ENCODE peak calls at places on chromosomes 13 and 19, in six cellular contexts. One of them, this sample, is unnamed.

GRCh38 chr19:810077-810855 is 11.5 kb downstream of the PLPPR3 start:
- DNase-seq in fibroblast of mammary gland: no peak
- DNase-seq in uterus: no peak
- DNase-seq in pancreas: no peak
- DNase-seq in body of pancreas: no peak
- DNase-seq in upper lobe of left lung: peak
- DNase-seq in this sample: no peak

GRCh38 chr13:111158136-111158805 is 43.2 kb downstream of the ARHGEF7 start:
- DNase-seq in fibroblast of mammary gland: no peak
- DNase-seq in uterus: no peak
- DNase-seq in pancreas: no peak
- DNase-seq in body of pancreas: peak
- DNase-seq in upper lobe of left lung: no peak
- DNase-seq in this sample: no peak

GRCh38 chr13:26967119-26968038 is 204.2 kb downstream of the USP12 start:
- DNase-seq in fibroblast of mammary gland: peak
- DNase-seq in uterus: no peak
- DNase-seq in pancreas: no peak
- DNase-seq in body of pancreas: peak
- DNase-seq in upper lobe of left lung: peak
- DNase-seq in this sample: no peak

GRCh38 chr19:1699386-1699785 is 47.0 kb upstream of the TCF3 start:
- DNase-seq in fibroblast of mammary gland: no peak
- DNase-seq in uterus: no peak
- DNase-seq in pancreas: no peak
- DNase-seq in body of pancreas: no peak
- DNase-seq in upper lobe of left lung: peak
- DNase-seq in this sample: no peak

GRCh38 chr13:48976677-48977625 is 1.2 kb downstream of the FNDC3A start:
- DNase-seq in fibroblast of mammary gland: peak
- DNase-seq in uterus: no peak
- DNase-seq in pancreas: no peak
- DNase-seq in body of pancreas: peak
- DNase-seq in upper lobe of left lung: no peak
- DNase-seq in this sample: no peak

GRCh38 chr13:75760182-75760981 is 124.3 kb downstream of the LMO7 start:
- DNase-seq in fibroblast of mammary gland: peak
- DNase-seq in uterus: no peak
- DNase-seq in pancreas: peak
- DNase-seq in body of pancreas: peak
- DNase-seq in upper lobe of left lung: no peak
- DNase-seq in this sample: no peak

GRCh38 chr19:58387338-58388174 is 487 bp downstream of the RPS5 start:
- DNase-seq in fibroblast of mammary gland: peak
- DNase-seq in uterus: no peak
- DNase-seq in pancreas: no peak
- DNase-seq in body of pancreas: no peak
- DNase-seq in upper lobe of left lung: no peak
- DNase-seq in this sample: no peak

GRCh38 chr13:24218977-24219376 is 58.5 kb downstream of the SPATA13 start:
- DNase-seq in fibroblast of mammary gland: no peak
- DNase-seq in uterus: no peak
- DNase-seq in pancreas: no peak
- DNase-seq in body of pancreas: no peak
- DNase-seq in upper lobe of left lung: no peak
- DNase-seq in this sample: no peak

GRCh38 chr19:51473009-51473707 is 5.2 kb upstream of the CEACAM18 start:
- DNase-seq in fibroblast of mammary gland: peak
- DNase-seq in uterus: peak
- DNase-seq in pancreas: peak
- DNase-seq in body of pancreas: peak
- DNase-seq in upper lobe of left lung: no peak
- DNase-seq in this sample: no peak

GRCh38 chr13:75533866-75534265 is 3.8 kb downstream of the COMMD6 start:
- DNase-seq in fibroblast of mammary gland: no peak
- DNase-seq in uterus: no peak
- DNase-seq in pancreas: no peak
- DNase-seq in body of pancreas: no peak
- DNase-seq in upper lobe of left lung: no peak
- DNase-seq in this sample: no peak

GRCh38 chr13:76879211-76879875 is 6.9 kb downstream of the KCTD12 start:
- DNase-seq in fibroblast of mammary gland: peak
- DNase-seq in uterus: peak
- DNase-seq in pancreas: peak
- DNase-seq in body of pancreas: peak
- DNase-seq in upper lobe of left lung: no peak
- DNase-seq in this sample: no peak

GRCh38 chr13:99370476-99371272 is 63.5 kb upstream of the GPR183 start:
- DNase-seq in fibroblast of mammary gland: no peak
- DNase-seq in uterus: no peak
- DNase-seq in pancreas: no peak
- DNase-seq in body of pancreas: no peak
- DNase-seq in upper lobe of left lung: no peak
- DNase-seq in this sample: no peak

GRCh38 chr13:102261809-102262208 is 140.0 kb downstream of the FGF14 start:
- DNase-seq in fibroblast of mammary gland: no peak
- DNase-seq in uterus: no peak
- DNase-seq in pancreas: no peak
- DNase-seq in body of pancreas: no peak
- DNase-seq in upper lobe of left lung: no peak
- DNase-seq in this sample: no peak

GRCh38 chr19:19645233-19645870 is 1.9 kb upstream of the GMIP start:
- DNase-seq in fibroblast of mammary gland: no peak
- DNase-seq in uterus: no peak
- DNase-seq in pancreas: no peak
- DNase-seq in body of pancreas: no peak
- DNase-seq in upper lobe of left lung: peak
- DNase-seq in this sample: no peak

GRCh38 chr19:19447536-19448237 is 42.2 kb downstream of the GATAD2A start:
- DNase-seq in fibroblast of mammary gland: peak
- DNase-seq in uterus: no peak
- DNase-seq in pancreas: no peak
- DNase-seq in body of pancreas: no peak
- DNase-seq in upper lobe of left lung: peak
- DNase-seq in this sample: no peak

GRCh38 chr19:15644816-15645215 is 4.1 kb downstream of the CYP4F3 start:
- DNase-seq in fibroblast of mammary gland: no peak
- DNase-seq in uterus: no peak
- DNase-seq in pancreas: no peak
- DNase-seq in body of pancreas: no peak
- DNase-seq in upper lobe of left lung: no peak
- DNase-seq in this sample: no peak

GRCh38 chr13:68304287-68304893 is 1074.3 kb upstream of the PCDH9 start:
- DNase-seq in fibroblast of mammary gland: peak
- DNase-seq in uterus: no peak
- DNase-seq in pancreas: no peak
- DNase-seq in body of pancreas: no peak
- DNase-seq in upper lobe of left lung: no peak
- DNase-seq in this sample: no peak

GRCh38 chr19:32819415-32820400 is 49.9 kb downstream of the SLC7A9 start:
- DNase-seq in fibroblast of mammary gland: no peak
- DNase-seq in uterus: no peak
- DNase-seq in pancreas: no peak
- DNase-seq in body of pancreas: no peak
- DNase-seq in upper lobe of left lung: no peak
- DNase-seq in this sample: no peak

GRCh38 chr13:101545521-101545920 is 93.0 kb downstream of the ITGBL1 start:
- DNase-seq in fibroblast of mammary gland: no peak
- DNase-seq in uterus: no peak
- DNase-seq in pancreas: no peak
- DNase-seq in body of pancreas: no peak
- DNase-seq in upper lobe of left lung: no peak
- DNase-seq in this sample: no peak

GRCh38 chr19:14337510-14337909 is 43.7 kb upstream of the ADGRE5 start:
- DNase-seq in fibroblast of mammary gland: peak
- DNase-seq in uterus: no peak
- DNase-seq in pancreas: no peak
- DNase-seq in body of pancreas: no peak
- DNase-seq in upper lobe of left lung: no peak
- DNase-seq in this sample: no peak

GRCh38 chr13:67229438-67230242 is 496 bp downstream of the PCDH9 start:
- DNase-seq in fibroblast of mammary gland: no peak
- DNase-seq in uterus: no peak
- DNase-seq in pancreas: no peak
- DNase-seq in body of pancreas: no peak
- DNase-seq in upper lobe of left lung: no peak
- DNase-seq in this sample: no peak

GRCh38 chr13:51589793-51590192 is 5.5 kb downstream of the WDFY2 start:
- DNase-seq in fibroblast of mammary gland: no peak
- DNase-seq in uterus: no peak
- DNase-seq in pancreas: no peak
- DNase-seq in body of pancreas: no peak
- DNase-seq in upper lobe of left lung: no peak
- DNase-seq in this sample: no peak

GRCh38 chr19:2249880-2250764 is 999 bp downstream of the AMH start:
- DNase-seq in fibroblast of mammary gland: no peak
- DNase-seq in uterus: no peak
- DNase-seq in pancreas: no peak
- DNase-seq in body of pancreas: no peak
- DNase-seq in upper lobe of left lung: peak
- DNase-seq in this sample: no peak

GRCh38 chr13:75432045-75432444 is 49.9 kb downstream of the TBC1D4 start:
- DNase-seq in fibroblast of mammary gland: peak
- DNase-seq in uterus: no peak
- DNase-seq in pancreas: no peak
- DNase-seq in body of pancreas: no peak
- DNase-seq in upper lobe of left lung: no peak
- DNase-seq in this sample: no peak

GRCh38 chr19:10501971-10502523 is 1.1 kb downstream of the KEAP1 start:
- DNase-seq in fibroblast of mammary gland: no peak
- DNase-seq in uterus: peak
- DNase-seq in pancreas: peak
- DNase-seq in body of pancreas: peak
- DNase-seq in upper lobe of left lung: peak
- DNase-seq in this sample: peak
- TF ChIP-seq CTCF in fibroblast of mammary gland: no peak
- TF ChIP-seq CTCF in uterus: no peak
- TF ChIP-seq CTCF in pancreas: no peak
- TF ChIP-seq CTCF in body of pancreas: no peak
- TF ChIP-seq CTCF in upper lobe of left lung: no peak
- TF ChIP-seq CTCF in this sample: no peak

DNA sequence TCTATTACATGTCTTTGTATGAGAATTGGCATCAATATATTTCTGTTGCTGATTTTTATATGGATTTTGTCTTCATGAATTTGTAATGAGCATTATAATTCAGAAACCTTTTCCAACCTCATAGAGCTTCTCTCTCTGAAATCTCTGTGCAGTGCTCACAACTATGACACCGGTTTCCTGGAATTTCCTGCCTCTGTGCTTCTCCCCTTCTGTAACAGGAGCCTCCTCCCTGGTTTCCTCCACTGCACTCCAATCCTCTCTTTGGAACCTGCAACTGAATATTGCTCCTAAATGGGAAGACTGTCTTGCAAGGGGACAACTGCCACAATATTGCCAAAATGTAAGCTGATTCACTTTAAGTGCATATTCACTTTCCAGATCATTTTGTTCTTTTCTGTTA is 1147.9 kb downstream of the UQCRFS1 start:
- DNase-seq in fibroblast of mammary gland: no peak
- DNase-seq in uterus: no peak
- DNase-seq in pancreas: no peak
- DNase-seq in body of pancreas: no peak
- DNase-seq in upper lobe of left lung: no peak
- DNase-seq in this sample: no peak
- TF ChIP-seq CTCF in fibroblast of mammary gland: no peak
- TF ChIP-seq CTCF in uterus: no peak
- TF ChIP-seq CTCF in pancreas: no peak
- TF ChIP-seq CTCF in body of pancreas: no peak
- TF ChIP-seq CTCF in upper lobe of left lung: no peak
- TF ChIP-seq CTCF in this sample: no peak

GRCh38 chr13:109881347-109881725 is 95.0 kb upstream of the IRS2 start:
- DNase-seq in fibroblast of mammary gland: no peak
- DNase-seq in uterus: no peak
- DNase-seq in pancreas: no peak
- DNase-seq in body of pancreas: no peak
- DNase-seq in upper lobe of left lung: no peak
- DNase-seq in this sample: no peak

GRCh38 chr13:109881961-109882558 is 95.7 kb upstream of the IRS2 start:
- DNase-seq in fibroblast of mammary gland: no peak
- DNase-seq in uterus: no peak
- DNase-seq in pancreas: no peak
- DNase-seq in body of pancreas: no peak
- DNase-seq in upper lobe of left lung: no peak
- DNase-seq in this sample: no peak

GRCh38 chr13:109884462-109884861 is 98.1 kb upstream of the IRS2 start:
- DNase-seq in fibroblast of mammary gland: no peak
- DNase-seq in uterus: no peak
- DNase-seq in pancreas: no peak
- DNase-seq in body of pancreas: no peak
- DNase-seq in upper lobe of left lung: no peak
- DNase-seq in this sample: no peak

GRCh38 chr13:109885235-109885634 is 98.9 kb upstream of the IRS2 start:
- DNase-seq in fibroblast of mammary gland: no peak
- DNase-seq in uterus: no peak
- DNase-seq in pancreas: no peak
- DNase-seq in body of pancreas: no peak
- DNase-seq in upper lobe of left lung: no peak
- DNase-seq in this sample: no peak

DNA sequence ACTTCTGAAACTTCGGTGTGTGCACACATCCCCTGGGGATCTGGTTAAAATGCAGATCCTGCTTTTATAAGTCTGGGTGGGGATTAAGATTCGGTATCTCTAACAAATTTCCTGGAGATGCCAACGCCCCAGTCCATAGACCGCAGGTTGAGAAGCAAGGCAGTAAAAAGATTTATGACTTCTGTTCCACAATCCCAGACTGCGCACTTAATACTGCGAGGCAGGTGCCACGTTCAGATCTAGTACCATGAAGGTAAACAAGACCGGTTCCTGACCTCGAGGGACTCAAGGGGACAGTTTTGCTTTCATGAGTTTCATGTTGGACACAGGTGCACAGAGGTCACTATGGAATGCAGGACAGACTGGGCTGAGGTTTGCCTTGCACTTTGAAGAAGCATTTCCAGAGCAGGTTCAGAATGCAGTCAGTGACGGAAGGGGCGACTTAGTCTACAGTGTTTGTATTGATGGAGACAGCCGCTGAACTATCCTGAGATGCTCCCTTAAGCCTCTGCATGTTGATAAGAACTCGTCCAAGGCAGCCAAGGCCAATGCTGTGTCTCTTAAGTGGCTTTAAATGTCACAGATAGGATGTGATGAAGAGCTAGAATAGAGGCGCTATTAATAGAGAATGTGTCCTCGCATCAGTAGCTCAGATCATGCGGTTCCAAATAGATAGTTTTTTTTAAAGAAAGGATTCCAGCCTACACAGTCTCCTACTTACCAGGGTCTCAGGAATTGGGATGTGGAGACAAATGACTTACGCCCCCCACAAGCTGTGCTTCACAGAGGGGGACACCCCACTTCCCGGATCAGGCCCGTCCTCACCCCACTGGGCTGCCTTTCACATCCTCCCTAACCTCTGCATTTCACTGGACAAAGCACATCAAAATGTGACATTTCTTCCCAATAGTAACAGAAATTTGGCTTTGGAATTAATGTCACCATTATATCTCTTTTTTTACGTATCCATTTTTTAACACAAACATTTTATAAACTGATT is 97.1 kb upstream of the IRS2 start:
- DNase-seq in fibroblast of mammary gland: no peak
- DNase-seq in uterus: no peak
- DNase-seq in pancreas: no peak
- DNase-seq in body of pancreas: no peak
- DNase-seq in upper lobe of left lung: no peak
- DNase-seq in this sample: no peak
- TF ChIP-seq CTCF in fibroblast of mammary gland: no peak
- TF ChIP-seq CTCF in uterus: no peak
- TF ChIP-seq CTCF in pancreas: no peak
- TF ChIP-seq CTCF in body of pancreas: no peak
- TF ChIP-seq CTCF in upper lobe of left lung: no peak
- TF ChIP-seq CTCF in this sample: no peak

GRCh38 chr19:36013280-36014028 is 559 bp downstream of the ALKBH6 start:
- DNase-seq in fibroblast of mammary gland: no peak
- DNase-seq in uterus: no peak
- DNase-seq in pancreas: no peak
- DNase-seq in body of pancreas: no peak
- DNase-seq in upper lobe of left lung: no peak
- DNase-seq in this sample: no peak
- TF ChIP-seq CTCF in fibroblast of mammary gland: no peak
- TF ChIP-seq CTCF in uterus: no peak
- TF ChIP-seq CTCF in pancreas: no peak
- TF ChIP-seq CTCF in body of pancreas: no peak
- TF ChIP-seq CTCF in upper lobe of left lung: no peak
- TF ChIP-seq CTCF in this sample: no peak

This sample was measured in type B pancreatic cell.